ENCODE peak calls at places on chromosomes 7 and 10, in eight cellular contexts. V is osteocyte; M is HuH-7; Y is Panc1; W is HCEC 1CT; K is stimulated activated CD8-positive, alpha-beta memory T cell treated with anti-CD3 and anti-CD28 coated beads, Interleukin-15, amount 100 ng/mL, for 4 hours; N is Calu3; F is RWPE1. I is an unnamed sample.
A peak's percentile ranks its signal among the peaks of the same experiment; 100 is the strongest.

GRCh38 chr7:25659841-25660240 is 431.6 kb upstream of the NPVF start:
- DNase-seq in V (no peak), M (no peak), Y (no peak), W (no peak), K (no peak), N (no peak), F (no peak), I (no peak)

GRCh38 chr10:130770018-130770630 is 541.4 kb downstream of the TCERG1L start:
- DNase-seq in V (no peak), M (no peak), Y (no peak), W (no peak), K (no peak), N (no peak), F (no peak), I (no peak)

GRCh38 chr10:60521974-60522405 is 132.3 kb upstream of the ANK3 start:
- DNase-seq in V (no peak), M (no peak), Y (no peak), W (no peak), K (no peak), N (peak; percentile 16), F (no peak), I (no peak)

GRCh38 chr10:112071596-112072133 is 111.9 kb downstream of the GPAM start:
- DNase-seq in V (no peak), M (no peak), Y (no peak), W (no peak), K (no peak), N (no peak), F (peak; percentile 16), I (no peak)

GRCh38 chr7:43870316-43870715 is 999 bp upstream of the MRPS24 start:
- DNase-seq in V (no peak), M (no peak), Y (no peak), W (no peak), K (no peak), N (no peak), F (no peak), I (no peak)

GRCh38 chr10:79211616-79212015 is 135.7 kb upstream of the PPIF start:
- DNase-seq in V (no peak), M (no peak), Y (no peak), W (no peak), K (no peak), N (no peak), F (no peak), I (no peak)

GRCh38 chr10:70462349-70462984 is 16.1 kb upstream of the PALD1 start:
- DNase-seq in V (no peak), M (no peak), Y (no peak), W (no peak), K (no peak), N (peak; percentile 66), F (no peak), I (no peak)

GRCh38 chr7:332646-333398 is 42.9 kb downstream of the FOXL3 start:
- DNase-seq in V (peak; percentile 93), M (peak; percentile 98), Y (no peak), W (no peak), K (peak; percentile 73), N (peak; percentile 94), F (peak; percentile 81), I (peak; percentile 62)

GRCh38 chr10:95260909-95261552 is 29.8 kb downstream of the PDLIM1 start:
- DNase-seq in V (peak; percentile 30), M (no peak), Y (no peak), W (peak; percentile 83), K (no peak), N (no peak), F (no peak), I (no peak)

I was measured in NCI-H460.